ENCODE peak calls at places on chromosomes 3 and 15, in six cellular contexts. One of them, this sample, is unnamed. For H3K27me3, the result is how much of the 10 kb centered on the place peaks cover.

GRCh38 chr3:10387881-10388621 is 67.1 kb upstream of the SEC13 start:
- DNase-seq in lung: no peak
- DNase-seq in IMR-90: peak
- DNase-seq in fibroblast of lung: peak
- DNase-seq in neural progenitor cell: no peak
- DNase-seq in lower lobe of right lung: no peak
- DNase-seq in this sample: no peak

GRCh38 chr3:112499328-112499727 is at the start of gene BTLA:
- DNase-seq in lower lobe of right lung: no peak
- DNase-seq in IMR-90: no peak
- DNase-seq in lung: no peak
- DNase-seq in neural progenitor cell: no peak
- DNase-seq in fibroblast of lung: no peak
- DNase-seq in this sample: no peak

GRCh38 chr3:190265126-190265525 is 57.1 kb downstream of the CLDN1 start:
- DNase-seq in IMR-90: no peak
- DNase-seq in neural progenitor cell: no peak
- DNase-seq in lower lobe of right lung: no peak
- DNase-seq in fibroblast of lung: peak
- DNase-seq in lung: no peak
- DNase-seq in this sample: no peak

GRCh38 chr3:130504701-130505100 is 12.3 kb upstream of the COL6A6 start:
- DNase-seq in lung: no peak
- DNase-seq in lower lobe of right lung: no peak
- DNase-seq in fibroblast of lung: peak
- DNase-seq in IMR-90: no peak
- DNase-seq in neural progenitor cell: no peak
- DNase-seq in this sample: no peak

GRCh38 chr3:60086811-60087210 is 1037.0 kb upstream of the CFAP20DC start:
- DNase-seq in IMR-90: peak
- DNase-seq in lower lobe of right lung: no peak
- DNase-seq in neural progenitor cell: no peak
- DNase-seq in fibroblast of lung: peak
- DNase-seq in lung: no peak
- DNase-seq in this sample: peak

GRCh38 chr3:65597225-65597951 is 441.3 kb downstream of the MAGI1 start:
- DNase-seq in lower lobe of right lung: no peak
- DNase-seq in IMR-90: peak
- DNase-seq in fibroblast of lung: peak
- DNase-seq in neural progenitor cell: peak
- DNase-seq in lung: no peak
- DNase-seq in this sample: no peak

GRCh38 chr3:13214847-13215472 is 141.7 kb upstream of the IQSEC1 start:
- DNase-seq in fibroblast of lung: no peak
- DNase-seq in neural progenitor cell: no peak
- DNase-seq in lung: no peak
- DNase-seq in lower lobe of right lung: no peak
- DNase-seq in IMR-90: no peak
- DNase-seq in this sample: no peak

GRCh38 chr3:156818890-156819289 is 7.3 kb upstream of the LEKR1 start:
- DNase-seq in lung: no peak
- DNase-seq in lower lobe of right lung: no peak
- DNase-seq in neural progenitor cell: no peak
- DNase-seq in IMR-90: peak
- DNase-seq in fibroblast of lung: peak
- DNase-seq in this sample: peak

GRCh38 chr15:43255376-43255775 is 11.4 kb downstream of the TGM5 start:
- DNase-seq in neural progenitor cell: no peak
- DNase-seq in lower lobe of right lung: no peak
- DNase-seq in IMR-90: no peak
- DNase-seq in lung: no peak
- DNase-seq in fibroblast of lung: no peak
- DNase-seq in this sample: no peak

GRCh38 chr3:59308684-59309083 is 258.9 kb upstream of the CFAP20DC start:
- DNase-seq in IMR-90: no peak
- DNase-seq in fibroblast of lung: no peak
- DNase-seq in lower lobe of right lung: no peak
- DNase-seq in lung: no peak
- DNase-seq in neural progenitor cell: peak
- DNase-seq in this sample: no peak

GRCh38 chr3:57952208-57952631 is 56.0 kb upstream of the FLNB start:
- DNase-seq in IMR-90: peak
- DNase-seq in neural progenitor cell: peak
- DNase-seq in lower lobe of right lung: no peak
- DNase-seq in fibroblast of lung: peak
- DNase-seq in lung: no peak
- DNase-seq in this sample: peak

GRCh38 chr3:177753498-177754155 is 556.3 kb upstream of the TBL1XR1 start:
- DNase-seq in fibroblast of lung: peak
- DNase-seq in lower lobe of right lung: peak
- DNase-seq in lung: peak
- DNase-seq in IMR-90: peak
- DNase-seq in neural progenitor cell: no peak
- DNase-seq in this sample: no peak

GRCh38 chr3:144244662-144245061 is 273.0 kb downstream of the DIPK2A start:
- DNase-seq in lung: no peak
- DNase-seq in neural progenitor cell: peak
- DNase-seq in lower lobe of right lung: no peak
- DNase-seq in fibroblast of lung: no peak
- DNase-seq in IMR-90: no peak
- DNase-seq in this sample: no peak

GRCh38 chr3:9224490-9224889 is 25.0 kb downstream of the SRGAP3 start:
- DNase-seq in lower lobe of right lung: no peak
- DNase-seq in lung: no peak
- DNase-seq in fibroblast of lung: peak
- DNase-seq in neural progenitor cell: no peak
- DNase-seq in IMR-90: no peak
- DNase-seq in this sample: peak

GRCh38 chr3:24494616-24495333 is at the start of gene THRB:
- DNase-seq in IMR-90: no peak
- DNase-seq in fibroblast of lung: peak
- DNase-seq in lower lobe of right lung: peak
- DNase-seq in lung: peak
- DNase-seq in neural progenitor cell: peak
- DNase-seq in this sample: no peak

GRCh38 chr3:71926690-71927089 is 141.7 kb upstream of the PROK2 start:
- DNase-seq in neural progenitor cell: no peak
- DNase-seq in lung: no peak
- DNase-seq in fibroblast of lung: no peak
- DNase-seq in lower lobe of right lung: no peak
- DNase-seq in IMR-90: no peak
- DNase-seq in this sample: no peak

GRCh38 chr3:71926242-71926560 is 141.3 kb upstream of the PROK2 start:
- DNase-seq in IMR-90: peak
- DNase-seq in neural progenitor cell: peak
- DNase-seq in lower lobe of right lung: no peak
- DNase-seq in lung: peak
- DNase-seq in fibroblast of lung: peak
- DNase-seq in this sample: no peak

GRCh38 chr3:71927505-71928066 is 142.6 kb upstream of the PROK2 start:
- DNase-seq in neural progenitor cell: no peak
- DNase-seq in fibroblast of lung: no peak
- DNase-seq in lower lobe of right lung: no peak
- DNase-seq in IMR-90: no peak
- DNase-seq in lung: no peak
- DNase-seq in this sample: no peak

GRCh38 chr3:71928215-71928614 is 143.3 kb upstream of the PROK2 start:
- DNase-seq in lower lobe of right lung: no peak
- DNase-seq in lung: no peak
- DNase-seq in fibroblast of lung: no peak
- DNase-seq in IMR-90: no peak
- DNase-seq in neural progenitor cell: no peak
- DNase-seq in this sample: no peak

DNA sequence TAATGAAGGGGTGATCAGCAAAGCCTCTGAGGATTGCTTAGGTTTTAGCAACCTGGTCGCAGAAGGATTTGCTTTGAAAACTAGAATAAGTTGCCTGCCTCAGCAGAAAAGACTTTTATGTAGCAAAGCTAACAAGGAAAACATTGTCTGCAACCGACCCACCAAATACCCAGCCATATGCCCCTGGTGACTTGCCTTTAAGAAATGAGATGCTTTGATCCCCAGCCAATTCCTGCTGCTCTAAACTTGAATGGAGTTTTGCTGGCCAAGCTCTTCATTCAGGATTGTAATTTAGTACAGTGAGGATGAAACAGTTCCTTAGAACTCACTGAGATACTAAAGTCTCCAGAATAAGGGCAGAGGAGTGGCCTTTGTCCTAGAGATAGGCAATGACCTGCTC is 139.8 kb upstream of the PROK2 start:
- DNase-seq in IMR-90: no peak
- DNase-seq in lung: no peak
- DNase-seq in neural progenitor cell: no peak
- DNase-seq in fibroblast of lung: no peak
- DNase-seq in lower lobe of right lung: no peak
- DNase-seq in this sample: no peak
- H3K27me3 ChIP-seq in IMR-90: under half
- H3K27me3 ChIP-seq in lung: under half
- H3K27me3 ChIP-seq in neural progenitor cell: under half
- H3K27me3 ChIP-seq in fibroblast of lung: under half
- H3K27me3 ChIP-seq in lower lobe of right lung: under half
- H3K27me3 ChIP-seq in this sample: under half

GRCh38 chr3:179410317-179410716 is 41.0 kb downstream of the GNB4 start:
- DNase-seq in IMR-90: peak
- DNase-seq in neural progenitor cell: peak
- DNase-seq in fibroblast of lung: peak
- DNase-seq in lung: no peak
- DNase-seq in lower lobe of right lung: no peak
- DNase-seq in this sample: peak
- TF ChIP-seq CTCF in IMR-90: peak
- TF ChIP-seq CTCF in neural progenitor cell: no peak
- TF ChIP-seq CTCF in fibroblast of lung: no peak
- TF ChIP-seq CTCF in lung: no peak
- TF ChIP-seq CTCF in lower lobe of right lung: no peak
- TF ChIP-seq CTCF in this sample: peak

DNA sequence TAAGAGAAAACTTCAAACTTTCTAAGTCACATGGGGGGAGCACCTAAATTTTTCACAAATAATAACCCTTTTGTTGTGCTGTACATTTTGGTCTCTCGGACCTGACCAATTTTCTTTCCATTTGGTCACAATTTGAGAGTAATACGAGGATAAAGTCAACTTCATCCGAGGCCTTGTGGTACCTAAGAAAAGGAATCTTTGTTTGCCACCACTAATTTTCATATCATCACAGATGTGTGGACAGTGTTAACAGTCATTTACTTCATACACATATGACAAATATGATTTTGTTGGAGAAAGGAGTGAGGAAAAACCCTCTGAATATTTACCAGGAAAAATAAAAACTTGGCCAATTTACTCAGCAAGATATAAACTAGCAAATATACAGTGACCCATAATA is 40.8 kb downstream of the VGLL4 start:
- DNase-seq in lower lobe of right lung: no peak
- DNase-seq in IMR-90: no peak
- DNase-seq in neural progenitor cell: no peak
- DNase-seq in fibroblast of lung: no peak
- DNase-seq in lung: no peak
- DNase-seq in this sample: no peak
- H3K27ac ChIP-seq in lower lobe of right lung: peak
- H3K27ac ChIP-seq in IMR-90: peak
- H3K27ac ChIP-seq in neural progenitor cell: no peak
- H3K27ac ChIP-seq in fibroblast of lung: peak
- H3K27ac ChIP-seq in lung: no peak
- H3K27ac ChIP-seq in this sample: peak

DNA sequence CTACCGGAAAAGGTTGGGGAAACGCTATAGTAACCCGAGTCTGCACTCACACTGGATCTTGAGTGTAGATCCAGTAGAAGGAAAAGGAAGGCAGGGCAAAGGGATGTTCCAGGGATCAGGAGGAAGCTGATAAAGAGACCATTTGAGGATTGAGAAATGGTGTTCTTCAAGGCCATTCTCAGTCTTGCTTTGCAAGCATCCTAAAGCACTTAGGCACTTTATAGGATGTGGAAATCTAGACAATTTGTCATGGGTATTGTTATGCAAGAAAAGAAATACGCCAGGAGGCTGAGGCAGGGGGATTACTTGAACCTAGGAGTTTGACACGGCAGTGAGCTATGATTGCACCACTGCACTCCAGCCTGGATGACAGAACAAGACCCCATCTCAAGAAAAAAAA is 13.2 kb upstream of the SCAMP5 start:
- DNase-seq in fibroblast of lung: no peak
- DNase-seq in IMR-90: no peak
- DNase-seq in lower lobe of right lung: no peak
- DNase-seq in lung: no peak
- DNase-seq in neural progenitor cell: no peak
- DNase-seq in this sample: no peak
- H3K27me3 ChIP-seq in fibroblast of lung: under half
- H3K27me3 ChIP-seq in IMR-90: under half
- H3K27me3 ChIP-seq in lower lobe of right lung: under half
- H3K27me3 ChIP-seq in lung: under half
- H3K27me3 ChIP-seq in neural progenitor cell: under half
- H3K27me3 ChIP-seq in this sample: under half

GRCh38 chr3:160159346-160159745 is 65.9 kb upstream of the C3orf80 start:
- DNase-seq in IMR-90: no peak
- DNase-seq in fibroblast of lung: no peak
- DNase-seq in lung: no peak
- DNase-seq in lower lobe of right lung: no peak
- DNase-seq in neural progenitor cell: no peak
- DNase-seq in this sample: no peak
- TF ChIP-seq CTCF in IMR-90: no peak
- TF ChIP-seq CTCF in fibroblast of lung: no peak
- TF ChIP-seq CTCF in lung: no peak
- TF ChIP-seq CTCF in lower lobe of right lung: no peak
- TF ChIP-seq CTCF in neural progenitor cell: no peak
- TF ChIP-seq CTCF in this sample: no peak

DNA sequence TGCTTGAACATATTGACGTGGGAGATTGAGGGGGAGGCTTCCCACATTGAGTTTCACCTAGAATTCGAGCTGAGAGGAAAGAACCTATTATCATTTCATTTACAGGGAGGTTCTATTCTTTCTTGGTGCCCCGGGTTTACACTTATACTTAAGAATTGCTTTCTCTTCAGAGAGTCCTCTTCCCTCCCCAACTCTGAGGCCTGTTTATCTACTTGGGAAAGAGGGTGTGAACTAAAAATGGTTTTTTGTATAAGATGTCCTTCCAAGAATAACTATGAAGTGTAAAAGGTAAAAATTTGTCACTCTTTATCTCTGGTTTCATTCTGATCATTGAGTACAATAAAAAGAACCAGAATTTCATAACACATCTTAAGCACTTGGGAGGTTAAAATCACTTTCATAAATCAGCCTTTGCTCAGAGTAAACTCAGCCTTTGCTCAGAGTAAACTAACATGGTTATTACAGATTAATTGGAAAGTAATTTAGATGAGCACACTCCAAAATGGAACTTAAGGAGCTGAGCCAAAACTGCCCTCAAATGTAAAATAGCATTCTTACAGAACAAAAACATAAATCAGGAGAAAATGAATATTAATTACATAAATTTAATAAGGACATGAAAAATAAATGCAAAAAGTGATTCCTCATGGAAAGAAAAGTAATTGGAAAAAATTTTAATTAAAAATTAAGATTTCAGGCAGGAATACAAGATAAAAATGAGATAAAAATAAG is 75.2 kb downstream of the GADL1 start:
- DNase-seq in lower lobe of right lung: no peak
- DNase-seq in neural progenitor cell: no peak
- DNase-seq in lung: no peak
- DNase-seq in fibroblast of lung: no peak
- DNase-seq in IMR-90: no peak
- DNase-seq in this sample: no peak
- H3K27ac ChIP-seq in lower lobe of right lung: no peak
- H3K27ac ChIP-seq in neural progenitor cell: no peak
- H3K27ac ChIP-seq in lung: no peak
- H3K27ac ChIP-seq in fibroblast of lung: no peak
- H3K27ac ChIP-seq in IMR-90: no peak
- H3K27ac ChIP-seq in this sample: no peak

This sample was measured in brain microvascular endothelial cell.